ENCODE peak calls at places on chromosomes 16 and 17, in eight cellular contexts. M is mammary epithelial cell, B is IMR-90, L is HCT116, C is GM23338, V is neural progenitor cell, K is hepatocyte, Z is MM.1S. P is an unnamed sample. For H4K20me1, the result is how much of the 10 kb centered on the place peaks cover.

GRCh38 chr16:1778200-1779179 is 3.9 kb downstream of the SPSB3 start:
- DNase-seq in M (no peak), B (no peak), L (no peak), C (no peak), V (no peak), K (no peak), Z (no peak), P (no peak)

GRCh38 chr17:56593741-56594527 is 435 bp downstream of the NOG start:
- DNase-seq in M (peak), B (peak), L (no peak), C (peak), V (peak), K (peak), Z (peak), P (peak)

GRCh38 chr17:71338396-71338795 is 782.4 kb upstream of the SOX9 start:
- DNase-seq in M (peak), B (peak), L (no peak), C (no peak), V (no peak), K (no peak), Z (peak), P (peak)

GRCh38 chr16:31361201-31362110 is 6.5 kb downstream of the ITGAX start:
- DNase-seq in M (no peak), B (no peak), L (no peak), C (no peak), V (no peak), K (no peak), Z (no peak), P (no peak)

GRCh38 chr17:56754523-56755208 is 79.1 kb downstream of the C17orf67 start:
- DNase-seq in M (no peak), B (peak), L (no peak), C (peak), V (peak), K (peak), Z (peak), P (no peak)

GRCh38 chr17:82297804-82298537 is 19.4 kb downstream of the CD7 start:
- DNase-seq in M (peak), B (peak), L (no peak), C (peak), V (no peak), K (peak), Z (peak), P (peak)

GRCh38 chr17:68006797-68007196 is 10.5 kb upstream of the C17orf58 start:
- DNase-seq in M (no peak), B (no peak), L (no peak), C (no peak), V (no peak), K (no peak), Z (no peak), P (no peak)

GRCh38 chr16:50653633-50654524 is 27.2 kb downstream of the SNX20 start:
- DNase-seq in M (no peak), B (no peak), L (no peak), C (no peak), V (peak), K (no peak), Z (no peak), P (no peak)

GRCh38 chr16:90020838-90021382 is 1.7 kb upstream of the DBNDD1 start:
- DNase-seq in M (no peak), B (peak), L (no peak), C (no peak), V (no peak), K (no peak), Z (no peak), P (peak)

GRCh38 chr17:34464812-34465211 is 101.8 kb upstream of the CCL1 start:
- DNase-seq in M (no peak), B (no peak), L (no peak), C (no peak), V (no peak), K (no peak), Z (no peak), P (no peak)

GRCh38 chr16:49443576-49443975 is 70.0 kb downstream of the C16orf78 start:
- DNase-seq in M (no peak), B (no peak), L (no peak), C (no peak), V (no peak), K (no peak), Z (no peak), P (no peak)

GRCh38 chr17:49585422-49586027 is 9.9 kb downstream of the NXPH3 start:
- DNase-seq in M (no peak), B (no peak), L (no peak), C (peak), V (peak), K (no peak), Z (no peak), P (no peak)

GRCh38 chr17:40364906-40365305 is 369 bp upstream of the GJD3 start:
- DNase-seq in M (no peak), B (no peak), L (no peak), C (no peak), V (no peak), K (no peak), Z (no peak), P (no peak)

GRCh38 chr17:27668488-27668823 is 37.5 kb downstream of the LGALS9 start:
- DNase-seq in M (no peak), B (no peak), L (no peak), C (no peak), V (no peak), K (no peak), Z (no peak), P (no peak)

GRCh38 chr17:13413001-13413400 is 188.7 kb downstream of the HS3ST3A1 start:
- DNase-seq in M (no peak), B (peak), L (no peak), C (no peak), V (no peak), K (no peak), Z (no peak), P (peak)

GRCh38 chr17:68942389-68942788 is 12.8 kb downstream of the ABCA8 start:
- DNase-seq in M (no peak), B (no peak), L (no peak), C (no peak), V (no peak), K (no peak), Z (no peak), P (no peak)

GRCh38 chr16:82092711-82093110 is 57.7 kb downstream of the HSD17B2 start:
- DNase-seq in M (no peak), B (peak), L (no peak), C (no peak), V (no peak), K (no peak), Z (no peak), P (peak)

GRCh38 chr17:37698856-37699255 is 46.0 kb downstream of the HNF1B start:
- DNase-seq in M (peak), B (no peak), L (no peak), C (no peak), V (no peak), K (no peak), Z (no peak), P (no peak)

GRCh38 chr17:37701424-37702020 is 43.3 kb downstream of the HNF1B start:
- DNase-seq in M (no peak), B (no peak), L (peak), C (peak), V (peak), K (no peak), Z (peak), P (no peak)

GRCh38 chr17:37698132-37698615 is 46.7 kb downstream of the HNF1B start:
- DNase-seq in M (peak), B (peak), L (peak), C (no peak), V (no peak), K (no peak), Z (no peak), P (peak)

GRCh38 chr17:37700881-37701280 is 44.0 kb downstream of the HNF1B start:
- DNase-seq in M (no peak), B (peak), L (no peak), C (no peak), V (no peak), K (no peak), Z (no peak), P (no peak)

DNA sequence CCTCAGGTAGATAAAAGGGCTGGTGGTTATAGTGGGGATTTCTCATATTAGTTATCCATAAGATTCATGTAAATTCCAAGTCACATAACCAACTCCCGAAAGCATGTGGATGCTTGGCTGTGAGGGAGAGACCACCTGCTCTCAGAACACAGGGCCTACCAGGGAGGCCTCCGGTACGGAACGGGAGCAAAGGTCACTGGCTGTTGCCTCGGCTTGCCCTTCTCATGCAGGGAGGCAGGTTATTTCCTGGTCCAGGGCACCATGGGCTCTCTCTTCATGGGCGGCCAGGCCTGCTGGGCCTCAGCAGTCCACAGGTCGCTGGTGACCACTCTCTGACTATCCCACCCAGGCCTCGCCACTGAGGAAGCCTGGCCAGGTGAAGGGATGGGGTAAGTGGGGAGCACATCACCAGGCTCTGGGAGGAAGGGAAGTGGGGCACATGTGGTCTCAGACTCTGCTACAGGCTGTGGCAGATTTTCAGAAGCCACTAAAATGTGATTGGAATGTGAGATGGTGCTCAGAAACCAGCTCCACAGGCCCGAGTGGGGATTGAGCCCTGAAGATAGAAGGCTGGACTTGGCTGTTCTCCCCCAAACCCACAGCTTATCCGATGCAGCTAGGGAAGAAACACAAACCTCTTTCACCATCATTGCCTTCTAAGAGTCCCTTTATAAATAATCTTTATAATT is 45.4 kb downstream of the HNF1B start:
- DNase-seq in M (no peak), B (no peak), L (no peak), C (no peak), V (no peak), K (no peak), Z (no peak), P (peak)
- H4K20me1 ChIP-seq in M (under half), B (under half), L (under half), C (under half), V (under half), K (under half), Z (under half), P (under half)

GRCh38 chr16:17303101-17303500 is 167.7 kb downstream of the XYLT1 start:
- DNase-seq in M (no peak), B (no peak), L (no peak), C (no peak), V (no peak), K (no peak), Z (no peak), P (no peak)
- H4K20me1 ChIP-seq in M (under half), B (under half), L (under half), C (under half), V (under half), K (under half), Z (under half), P (half or more)

GRCh38 chr16:86133847-86134375 is 234.9 kb downstream of the IRF8 start:
- DNase-seq in M (no peak), B (no peak), L (no peak), C (no peak), V (no peak), K (no peak), Z (no peak), P (no peak)

GRCh38 chr16:86122681-86123342 is 223.8 kb downstream of the IRF8 start:
- DNase-seq in M (no peak), B (no peak), L (no peak), C (peak), V (no peak), K (no peak), Z (no peak), P (no peak)

GRCh38 chr16:86129541-86129940 is 230.6 kb downstream of the IRF8 start:
- DNase-seq in M (no peak), B (peak), L (no peak), C (no peak), V (no peak), K (no peak), Z (no peak), P (no peak)

GRCh38 chr16:86126891-86127290 is 227.9 kb downstream of the IRF8 start:
- DNase-seq in M (no peak), B (no peak), L (no peak), C (no peak), V (no peak), K (no peak), Z (no peak), P (no peak)

DNA sequence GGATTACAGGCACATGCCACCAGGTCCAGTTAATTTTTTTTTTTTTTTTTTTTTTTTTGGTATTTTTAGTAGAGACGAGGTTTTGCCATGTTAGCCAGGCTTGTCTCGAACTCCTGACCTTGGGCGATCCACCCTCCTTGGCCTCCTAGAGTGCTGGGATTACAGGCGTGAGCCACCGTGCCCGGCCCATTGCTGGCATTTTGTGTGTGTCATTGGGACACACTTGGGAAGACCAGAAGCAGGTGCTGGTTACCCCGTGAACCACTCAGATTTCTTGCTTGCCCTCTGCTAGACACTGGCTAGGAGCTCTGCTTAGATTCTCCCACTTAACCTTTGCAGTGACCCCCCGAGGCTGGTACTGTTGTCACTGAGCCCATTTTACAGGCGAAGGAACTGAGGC is 229.3 kb downstream of the IRF8 start:
- DNase-seq in M (no peak), B (no peak), L (no peak), C (no peak), V (no peak), K (no peak), Z (no peak), P (no peak)
- H4K20me1 ChIP-seq in M (under half), B (under half), L (under half), C (under half), V (under half), K (under half), Z (under half), P (under half)

GRCh38 chr16:28830531-28830930 is 7.7 kb downstream of the ATXN2L start:
- DNase-seq in M (no peak), B (no peak), L (no peak), C (no peak), V (no peak), K (no peak), Z (no peak), P (no peak)
- H4K20me1 ChIP-seq in M (under half), B (half or more), L (under half), C (under half), V (under half), K (under half), Z (under half), P (half or more)

GRCh38 chr17:79803421-79803996 is 6.6 kb upstream of the CBX8 start:
- DNase-seq in M (no peak), B (no peak), L (no peak), C (peak), V (peak), K (no peak), Z (no peak), P (no peak)

GRCh38 chr17:79803997-79804855 is 7.3 kb upstream of the CBX8 start:
- DNase-seq in M (no peak), B (no peak), L (no peak), C (peak), V (peak), K (peak), Z (no peak), P (no peak)

GRCh38 chr17:79802039-79802735 is 5.3 kb upstream of the CBX8 start:
- DNase-seq in M (no peak), B (no peak), L (no peak), C (no peak), V (peak), K (no peak), Z (no peak), P (no peak)

GRCh38 chr17:79801156-79802038 is 4.5 kb upstream of the CBX8 start:
- DNase-seq in M (peak), B (no peak), L (peak), C (peak), V (peak), K (peak), Z (no peak), P (no peak)

DNA sequence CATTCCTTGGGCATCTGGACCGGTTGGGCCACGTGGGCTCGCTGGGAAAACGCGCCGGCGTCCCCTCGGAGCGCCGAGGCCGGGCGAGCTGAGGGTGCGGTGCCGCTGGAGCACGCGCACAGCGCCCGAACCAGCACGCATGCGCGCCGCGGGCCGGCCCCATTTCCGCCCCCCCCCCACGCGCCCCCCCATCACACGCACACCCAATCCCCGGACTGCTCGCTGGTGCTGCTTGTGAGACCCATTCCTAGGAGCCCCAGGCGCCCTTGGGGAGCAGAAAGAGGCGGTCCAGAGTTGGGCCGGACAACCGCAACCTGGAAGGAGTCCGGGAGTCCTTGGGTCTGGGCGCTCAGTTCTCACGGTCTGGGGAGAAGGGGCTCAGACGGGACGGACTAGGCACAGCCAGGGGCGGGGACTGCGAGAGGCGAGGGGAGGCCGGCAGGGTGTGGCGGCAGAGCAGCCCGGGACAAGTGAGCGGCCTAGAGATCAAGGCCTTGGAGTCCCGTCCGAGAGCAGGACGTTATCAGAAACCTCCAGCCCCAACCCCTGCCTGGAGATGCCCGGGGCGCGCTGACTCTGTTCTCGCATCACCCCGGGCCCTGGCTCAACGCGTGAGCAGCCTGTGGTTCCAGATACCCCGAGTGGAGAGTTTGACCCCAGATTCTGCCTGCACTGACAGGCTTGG is 6.0 kb upstream of the CBX8 start:
- DNase-seq in M (no peak), B (no peak), L (no peak), C (peak), V (peak), K (no peak), Z (no peak), P (no peak)
- H4K20me1 ChIP-seq in M (under half), B (under half), L (under half), C (under half), V (half or more), K (under half), Z (under half), P (under half)

GRCh38 chr16:86492267-86492960 is 17.9 kb upstream of the FOXF1 start:
- DNase-seq in M (no peak), B (no peak), L (no peak), C (no peak), V (no peak), K (no peak), Z (no peak), P (no peak)

GRCh38 chr16:86494565-86495356 is 15.6 kb upstream of the FOXF1 start:
- DNase-seq in M (no peak), B (no peak), L (no peak), C (peak), V (peak), K (no peak), Z (no peak), P (no peak)

GRCh38 chr16:86492961-86493639 is 17.2 kb upstream of the FOXF1 start:
- DNase-seq in M (no peak), B (no peak), L (no peak), C (no peak), V (no peak), K (no peak), Z (no peak), P (no peak)

GRCh38 chr16:86495357-86495701 is 15.0 kb upstream of the FOXF1 start:
- DNase-seq in M (no peak), B (no peak), L (no peak), C (no peak), V (no peak), K (no peak), Z (no peak), P (no peak)

DNA sequence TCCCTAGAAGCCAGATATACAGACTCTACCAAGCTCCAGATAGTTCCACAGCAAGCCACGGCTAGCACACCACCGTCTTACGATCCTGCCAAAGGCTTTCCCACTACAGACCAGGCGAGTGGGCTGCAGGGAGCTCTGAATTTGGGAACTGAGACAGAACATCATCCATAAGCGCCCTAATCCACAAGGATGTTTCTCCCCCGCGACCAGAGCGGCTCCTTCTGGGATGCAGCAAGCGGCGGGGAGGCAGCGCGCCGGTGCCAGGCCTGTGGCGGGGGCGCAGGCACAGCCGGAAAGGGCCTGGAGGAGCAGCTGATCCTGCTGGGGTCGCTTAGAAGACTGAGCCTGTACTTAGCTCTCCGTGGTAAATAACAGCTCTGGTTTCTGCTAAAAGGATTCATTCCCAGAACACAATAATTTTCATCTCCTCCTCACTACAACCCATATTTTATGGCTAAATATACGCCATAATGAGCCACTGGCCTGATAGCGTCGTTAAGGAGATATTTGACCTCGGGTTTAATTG is 16.2 kb upstream of the FOXF1 start:
- DNase-seq in M (no peak), B (no peak), L (no peak), C (no peak), V (peak), K (no peak), Z (no peak), P (no peak)
- H4K20me1 ChIP-seq in M (under half), B (half or more), L (under half), C (under half), V (half or more), K (under half), Z (under half), P (under half)

GRCh38 chr16:84726670-84727467 is 27.1 kb downstream of the USP10 start:
- DNase-seq in M (peak), B (no peak), L (no peak), C (peak), V (no peak), K (no peak), Z (no peak), P (no peak)

GRCh38 chr16:84732674-84733352 is 33.0 kb downstream of the USP10 start:
- DNase-seq in M (peak), B (no peak), L (no peak), C (no peak), V (no peak), K (no peak), Z (no peak), P (no peak)

GRCh38 chr16:84728853-84729424 is 29.1 kb downstream of the USP10 start:
- DNase-seq in M (no peak), B (no peak), L (no peak), C (no peak), V (no peak), K (no peak), Z (no peak), P (no peak)

GRCh38 chr16:84729716-84730320 is 30.0 kb downstream of the USP10 start:
- DNase-seq in M (no peak), B (peak), L (no peak), C (no peak), V (no peak), K (no peak), Z (no peak), P (no peak)

GRCh38 chr16:84730406-84731106 is 30.8 kb downstream of the USP10 start:
- DNase-seq in M (peak), B (peak), L (peak), C (peak), V (no peak), K (peak), Z (no peak), P (peak)
- H4K20me1 ChIP-seq in M (under half), B (under half), L (under half), C (under half), V (half or more), K (under half), Z (under half), P (under half)